ENCODE peak calls at places on chromosomes 7 and 10, in eight cellular contexts. E is GM23338, M is GM23248, S is PC-3, C is PC-9, V is MM.1S, I is GM12878, G is H9. N is an unnamed sample.
A peak's percentile ranks its signal among the peaks of the same experiment; 100 is the strongest.

GRCh38 chr7:148434181-148434769 is 156.3 kb upstream of the C7orf33 start:
- DNase-seq in I (no peak), V (no peak), C (no peak), S (no peak), E (no peak), M (peak; percentile 11), G (no peak), N (no peak)

GRCh38 chr7:149838992-149839408 is 825 bp downstream of the ZNF862 start:
- DNase-seq in C (no peak), M (peak; percentile 68), E (peak; percentile 35), V (no peak), I (no peak), G (no peak), S (peak; percentile 22), N (no peak)

GRCh38 chr7:43454936-43455518 is 127.9 kb upstream of the STK17A start:
- DNase-seq in C (no peak), E (peak; percentile 87), S (peak; percentile 66), M (peak; percentile 72), I (peak; percentile 13), G (no peak), V (peak; percentile 58), N (no peak)

GRCh38 chr10:122294006-122294405 is 22.9 kb downstream of the BTBD16 start:
- DNase-seq in E (no peak), G (no peak), C (peak; percentile 89), V (no peak), I (no peak), S (peak; percentile 63), M (no peak), N (peak; percentile 100)

GRCh38 chr7:20385121-20385520 is 54.4 kb downstream of the ITGB8 start:
- DNase-seq in V (no peak), M (peak; percentile 67), C (no peak), G (no peak), E (no peak), S (peak; percentile 85), I (no peak), N (no peak)

GRCh38 chr7:10239643-10240345 is 733.9 kb upstream of the PHF14 start:
- DNase-seq in S (no peak), E (no peak), M (no peak), V (no peak), C (no peak), G (no peak), I (no peak), N (no peak)

GRCh38 chr7:47950714-47951113 is 2.4 kb upstream of the PKD1L1 start:
- DNase-seq in S (peak; percentile 64), M (no peak), I (no peak), G (peak; percentile 29), V (no peak), C (peak; percentile 65), E (peak; percentile 58), N (no peak)

GRCh38 chr10:88525371-88526079 is 57.6 kb downstream of the RNLS start:
- DNase-seq in M (peak; percentile 50), S (no peak), G (no peak), I (no peak), E (no peak), C (peak; percentile 56), V (no peak), N (no peak)

GRCh38 chr10:112564337-112564736 is 117.3 kb downstream of the VTI1A start:
- DNase-seq in S (no peak), C (no peak), V (no peak), M (no peak), G (no peak), I (no peak), E (no peak), N (no peak)

GRCh38 chr10:91162495-91163268 is 57.8 kb upstream of the PCGF5 start:
- DNase-seq in C (peak; percentile 58), M (peak; percentile 84), S (peak; percentile 32), E (peak; percentile 56), V (peak; percentile 78), I (no peak), G (peak; percentile 33), N (no peak)

GRCh38 chr10:32621969-32622368 is 176.0 kb downstream of the CCDC7 start:
- DNase-seq in V (no peak), C (no peak), G (no peak), E (no peak), I (no peak), M (no peak), S (no peak), N (no peak)

DNA sequence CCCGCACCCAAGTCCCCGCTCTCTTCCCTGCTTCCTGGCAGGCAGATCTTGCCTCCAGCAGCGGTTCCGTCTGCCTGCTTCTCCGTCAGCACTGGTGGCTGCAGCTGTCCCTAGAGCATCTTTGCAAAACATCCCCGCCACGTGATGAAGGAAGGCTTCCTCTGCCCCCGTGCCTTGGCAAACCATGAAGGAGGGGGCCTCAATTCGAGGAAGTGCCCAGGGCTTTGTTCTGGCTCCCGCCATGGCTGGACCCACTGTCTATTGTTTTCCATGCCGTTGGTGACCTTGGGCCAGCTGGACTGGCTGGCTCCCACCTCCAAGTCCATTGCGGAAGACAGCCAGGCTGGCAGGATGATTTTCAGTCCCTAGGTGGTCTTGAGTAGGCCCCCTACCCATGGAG is 13.2 kb upstream of the AQP1 start:
- DNase-seq in S (no peak), G (no peak), M (no peak), V (no peak), C (no peak), E (no peak), I (no peak), N (no peak)
- H3K27ac ChIP-seq in S (no peak overlapping the region), G (no peak overlapping the region), M (no peak overlapping the region), V (no peak overlapping the region), C (no peak overlapping the region), E (no peak overlapping the region), I (no peak overlapping the region), N (no peak overlapping the region)

GRCh38 chr10:56547163-56547562 is 186.1 kb upstream of the ZWINT start:
- DNase-seq in C (no peak), M (no peak), G (no peak), I (no peak), V (peak; percentile 61), E (no peak), S (no peak), N (no peak)
- H2AFZ ChIP-seq in C (no peak overlapping the region), M (no peak overlapping the region), G (no peak overlapping the region), I (no peak overlapping the region), V (no peak overlapping the region), E (no peak overlapping the region), S (no peak overlapping the region), N (no peak overlapping the region)

GRCh38 chr7:93720106-93720505 is 145.6 kb upstream of the CALCR start:
- DNase-seq in E (no peak), C (no peak), G (no peak), I (no peak), V (no peak), M (no peak), S (no peak), N (no peak)
- H3K4me2 ChIP-seq in E (no peak overlapping the region), C (no peak overlapping the region), G (no peak overlapping the region), I (no peak overlapping the region), V (no peak overlapping the region), M (no peak overlapping the region), S (no peak overlapping the region), N (no peak overlapping the region)

GRCh38 chr10:132329565-132330485 is 2.2 kb upstream of the LRRC27 start:
- DNase-seq in S (peak; percentile 75), E (no peak), M (peak; percentile 87), C (peak; percentile 31), G (no peak), I (no peak), V (peak; percentile 28), N (no peak)
- H3K27ac ChIP-seq in S (peak overlapping the region; percentile 39), E (no peak overlapping the region), M (peak overlapping the region; percentile 66), C (peak overlapping the region; percentile 64), G (no peak overlapping the region), I (peak overlapping the region; percentile 91), V (peak overlapping the region; percentile 37), N (no peak overlapping the region)

GRCh38 chr10:104277785-104278184 is 8.8 kb downstream of the GSTO2 start:
- DNase-seq in V (no peak), E (no peak), C (no peak), G (no peak), S (peak; percentile 73), M (no peak), I (no peak), N (no peak)

GRCh38 chr10:104274762-104275721 is 6.1 kb downstream of the GSTO2 start:
- DNase-seq in I (no peak), E (peak; percentile 84), M (peak; percentile 70), C (peak; percentile 34), S (peak; percentile 63), G (peak; percentile 86), V (peak; percentile 27), N (no peak)

GRCh38 chr10:104273291-104273690 is 4.3 kb downstream of the GSTO2 start:
- DNase-seq in V (no peak), I (no peak), G (no peak), S (peak; percentile 7), E (no peak), M (peak; percentile 73), C (no peak), N (no peak)

GRCh38 chr10:104276192-104276591 is 7.2 kb downstream of the GSTO2 start:
- DNase-seq in S (no peak), E (no peak), C (no peak), G (no peak), V (no peak), M (no peak), I (no peak), N (no peak)

DNA sequence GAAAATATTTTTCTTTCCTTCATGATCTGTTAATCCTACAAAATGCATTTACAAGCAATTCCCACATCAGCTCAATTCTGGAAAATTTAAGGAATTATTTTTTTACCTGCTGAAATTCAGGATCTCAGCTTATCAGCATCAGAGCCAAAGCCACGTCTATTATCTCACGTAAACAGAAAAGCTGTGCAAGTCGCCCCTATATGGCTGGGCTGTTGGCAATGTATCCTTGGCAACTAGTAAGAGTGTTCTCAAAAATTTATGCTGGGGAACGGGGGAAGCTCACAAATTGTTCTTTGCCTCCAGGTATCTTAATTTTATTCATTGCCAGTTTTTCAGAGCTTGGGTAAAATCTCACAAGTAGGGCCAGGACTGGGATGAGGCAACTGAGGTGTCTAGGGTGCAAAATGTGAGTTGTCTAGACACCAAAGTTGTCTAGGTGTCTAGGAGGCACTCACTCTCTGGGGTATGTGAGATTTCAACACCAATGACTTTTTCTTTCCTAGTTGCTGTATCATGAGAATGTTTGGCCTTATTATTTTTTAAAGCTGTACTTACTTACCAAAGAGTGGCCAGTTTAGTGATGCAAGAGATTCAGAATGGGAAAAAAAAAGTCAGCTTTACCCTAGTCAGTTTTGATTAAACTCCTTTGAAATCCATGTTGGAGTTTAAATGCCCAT is 5.1 kb downstream of the GSTO2 start:
- DNase-seq in C (no peak), S (no peak), G (no peak), V (no peak), I (no peak), M (peak; percentile 84), E (no peak), N (no peak)
- H2AFZ ChIP-seq in C (peak overlapping the region; percentile 82), S (peak overlapping the region; percentile 78), G (no peak overlapping the region), V (peak overlapping the region; percentile 78), I (no peak overlapping the region), M (peak overlapping the region; percentile 85), E (peak overlapping the region; percentile 77), N (peak overlapping the region; percentile 97)

N was measured in keratinocyte.